ENCODE peak calls at places on chromosomes 16 and 17, in four cellular contexts. L is AG20443; F is CD8-positive, alpha-beta T cell; B is GM23338. I is an unnamed sample.
A peak's percentile ranks its signal among the peaks of the same experiment; 100 is the strongest.

GRCh38 chr17:76791053-76791980 is 53.4 kb downstream of the MFSD11 start:
- DNase-seq in L (peak; percentile 77), F (peak; percentile 54), B (no peak), I (no peak)

GRCh38 chr17:77935121-77935571 is 23.4 kb upstream of the TNRC6C start:
- DNase-seq in L (no peak), F (no peak), B (peak; percentile 47), I (peak; percentile 71)

GRCh38 chr17:66309793-66310192 is 7.4 kb downstream of the PRKCA start:
- DNase-seq in L (no peak), F (no peak), B (no peak), I (no peak)

GRCh38 chr17:8621585-8621984 is 8.9 kb downstream of the MYH10 start:
- DNase-seq in L (peak; percentile 20), F (no peak), B (no peak), I (no peak)

GRCh38 chr16:4606354-4606753 is 8.3 kb downstream of the UBALD1 start:
- DNase-seq in L (no peak), F (no peak), B (no peak), I (no peak)

GRCh38 chr16:13005836-13006235 is 104.4 kb downstream of the SHISA9 start:
- DNase-seq in L (no peak), F (no peak), B (no peak), I (no peak)

GRCh38 chr17:8189041-8189710 is 804 bp downstream of the BORCS6 start:
- DNase-seq in L (no peak), F (peak; percentile 37), B (no peak), I (peak; percentile 35)

GRCh38 chr17:71423871-71424546 is 696.8 kb upstream of the SOX9 start:
- DNase-seq in L (no peak), F (no peak), B (peak; percentile 5), I (no peak)

GRCh38 chr17:18259621-18260331 is 686 bp upstream of the MIEF2 start:
- DNase-seq in L (no peak), F (no peak), B (no peak), I (peak; percentile 39)

I was measured in ELF-1.